ENCODE peak calls at places on chromosomes 1 and 21, in five cellular contexts. One of them, this sample, is unnamed.
A peak's percentile ranks its signal among the peaks of the same experiment; 100 is the strongest.

GRCh38 chr1:205480349-205481278 is 23.9 kb upstream of the CDK18 start:
- DNase-seq in A549: no peak
- DNase-seq in uterus: no peak
- DNase-seq in SK-N-SH: no peak
- DNase-seq in mucosa of descending colon: no peak
- DNase-seq in this sample: no peak

GRCh38 chr1:224761245-224761644 is 145.1 kb downstream of the CNIH3 start:
- DNase-seq in A549: no peak
- DNase-seq in uterus: no peak
- DNase-seq in SK-N-SH: no peak
- DNase-seq in mucosa of descending colon: no peak
- DNase-seq in this sample: no peak

GRCh38 chr1:111202707-111203623 is 2.5 kb upstream of the DENND2D start:
- DNase-seq in A549: no peak
- DNase-seq in uterus: no peak
- DNase-seq in SK-N-SH: peak; percentile 42
- DNase-seq in mucosa of descending colon: peak; percentile 36
- DNase-seq in this sample: no peak

GRCh38 chr1:201648066-201648910 is 109.4 kb downstream of the NAV1 start:
- DNase-seq in A549: peak; percentile 64
- DNase-seq in uterus: peak; percentile 56
- DNase-seq in SK-N-SH: peak; percentile 87
- DNase-seq in mucosa of descending colon: peak; percentile 53
- DNase-seq in this sample: peak; percentile 79

GRCh38 chr1:220701974-220702373 is 11.8 kb downstream of the C1orf115 start:
- DNase-seq in A549: no peak
- DNase-seq in uterus: no peak
- DNase-seq in SK-N-SH: no peak
- DNase-seq in mucosa of descending colon: no peak
- DNase-seq in this sample: no peak

GRCh38 chr1:71994646-71995045 is 287.7 kb downstream of the NEGR1 start:
- DNase-seq in A549: no peak
- DNase-seq in uterus: no peak
- DNase-seq in SK-N-SH: no peak
- DNase-seq in mucosa of descending colon: no peak
- DNase-seq in this sample: no peak

GRCh38 chr21:41783476-41784150 is 16.8 kb upstream of the RIPK4 start:
- DNase-seq in A549: no peak
- DNase-seq in uterus: no peak
- DNase-seq in SK-N-SH: no peak
- DNase-seq in mucosa of descending colon: peak; percentile 93
- DNase-seq in this sample: no peak

GRCh38 chr21:32732544-32732943 is 4.7 kb upstream of the SYNJ1 start:
- DNase-seq in A549: no peak
- DNase-seq in uterus: no peak
- DNase-seq in SK-N-SH: no peak
- DNase-seq in mucosa of descending colon: no peak
- DNase-seq in this sample: no peak

GRCh38 chr1:219138747-219139146 is 34.9 kb upstream of the LYPLAL1 start:
- DNase-seq in A549: no peak
- DNase-seq in uterus: no peak
- DNase-seq in SK-N-SH: no peak
- DNase-seq in mucosa of descending colon: no peak
- DNase-seq in this sample: no peak

GRCh38 chr1:8083739-8084484 is 57.8 kb upstream of the ERRFI1 start:
- DNase-seq in A549: no peak
- DNase-seq in uterus: no peak
- DNase-seq in SK-N-SH: no peak
- DNase-seq in mucosa of descending colon: no peak
- DNase-seq in this sample: peak; percentile 16

GRCh38 chr1:164846731-164847691 is 288.0 kb downstream of the PBX1 start:
- DNase-seq in A549: no peak
- DNase-seq in uterus: no peak
- DNase-seq in SK-N-SH: no peak
- DNase-seq in mucosa of descending colon: no peak
- DNase-seq in this sample: no peak

GRCh38 chr1:207978441-207978840 is 67.5 kb upstream of the CD34 start:
- DNase-seq in A549: no peak
- DNase-seq in uterus: no peak
- DNase-seq in SK-N-SH: no peak
- DNase-seq in mucosa of descending colon: no peak
- DNase-seq in this sample: no peak

GRCh38 chr1:9235123-9235513 is 544 bp downstream of the H6PD start:
- DNase-seq in A549: peak; percentile 56
- DNase-seq in uterus: no peak
- DNase-seq in SK-N-SH: no peak
- DNase-seq in mucosa of descending colon: no peak
- DNase-seq in this sample: no peak

GRCh38 chr1:3066826-3067225 is 2.2 kb upstream of the PRDM16 start:
- DNase-seq in A549: no peak
- DNase-seq in uterus: no peak
- DNase-seq in SK-N-SH: peak; percentile 16
- DNase-seq in mucosa of descending colon: no peak
- DNase-seq in this sample: no peak

GRCh38 chr1:25425098-25426085 is 4.8 kb upstream of the RHCE start:
- DNase-seq in A549: no peak
- DNase-seq in uterus: no peak
- DNase-seq in SK-N-SH: no peak
- DNase-seq in mucosa of descending colon: peak; percentile 60
- DNase-seq in this sample: no peak

GRCh38 chr1:112320035-112320429 is 76.0 kb upstream of the CTTNBP2NL start:
- DNase-seq in A549: no peak
- DNase-seq in uterus: no peak
- DNase-seq in SK-N-SH: no peak
- DNase-seq in mucosa of descending colon: no peak
- DNase-seq in this sample: no peak

GRCh38 chr1:205954819-205955404 is 11.7 kb upstream of the SLC26A9 start:
- DNase-seq in A549: no peak
- DNase-seq in uterus: no peak
- DNase-seq in SK-N-SH: no peak
- DNase-seq in mucosa of descending colon: no peak
- DNase-seq in this sample: no peak

GRCh38 chr1:219858980-219859379 is 69.4 kb downstream of the SLC30A10 start:
- DNase-seq in A549: no peak
- DNase-seq in uterus: no peak
- DNase-seq in SK-N-SH: no peak
- DNase-seq in mucosa of descending colon: peak; percentile 62
- DNase-seq in this sample: no peak

GRCh38 chr1:46132529-46133180 is at the start of gene PIK3R3:
- DNase-seq in A549: peak; percentile 95
- DNase-seq in uterus: peak; percentile 97
- DNase-seq in SK-N-SH: peak; percentile 94
- DNase-seq in mucosa of descending colon: peak; percentile 95
- DNase-seq in this sample: peak; percentile 100

GRCh38 chr1:219444469-219444868 is 168.4 kb downstream of the ZC3H11B start:
- DNase-seq in A549: no peak
- DNase-seq in uterus: no peak
- DNase-seq in SK-N-SH: no peak
- DNase-seq in mucosa of descending colon: no peak
- DNase-seq in this sample: no peak

GRCh38 chr1:181919729-181919991 is 141.9 kb downstream of the ZNF648 start:
- DNase-seq in A549: no peak
- DNase-seq in uterus: no peak
- DNase-seq in SK-N-SH: no peak
- DNase-seq in mucosa of descending colon: no peak
- DNase-seq in this sample: peak; percentile 8

GRCh38 chr1:68459796-68460195 is 10.0 kb upstream of the RPE65 start:
- DNase-seq in A549: no peak
- DNase-seq in uterus: no peak
- DNase-seq in SK-N-SH: no peak
- DNase-seq in mucosa of descending colon: no peak
- DNase-seq in this sample: no peak

GRCh38 chr1:32448773-32449456 is 16.0 kb upstream of the ZBTB8B start:
- DNase-seq in A549: peak; percentile 41
- DNase-seq in uterus: no peak
- DNase-seq in SK-N-SH: no peak
- DNase-seq in mucosa of descending colon: no peak
- DNase-seq in this sample: peak; percentile 66

GRCh38 chr21:15560383-15561056 is 169.3 kb upstream of the USP25 start:
- DNase-seq in A549: no peak
- DNase-seq in uterus: no peak
- DNase-seq in SK-N-SH: no peak
- DNase-seq in mucosa of descending colon: no peak
- DNase-seq in this sample: no peak

GRCh38 chr1:33256701-33257387 is 552 bp downstream of the ZNF362 start:
- DNase-seq in A549: peak; percentile 49
- DNase-seq in uterus: peak; percentile 47
- DNase-seq in SK-N-SH: no peak
- DNase-seq in mucosa of descending colon: peak; percentile 83
- DNase-seq in this sample: peak; percentile 61

GRCh38 chr1:68293122-68293521 is 60.8 kb upstream of the WLS start:
- DNase-seq in A549: no peak
- DNase-seq in uterus: no peak
- DNase-seq in SK-N-SH: no peak
- DNase-seq in mucosa of descending colon: no peak
- DNase-seq in this sample: peak; percentile 29

GRCh38 chr21:36859744-36860501 is 106.5 kb downstream of the HLCS start:
- DNase-seq in A549: peak; percentile 63
- DNase-seq in uterus: peak; percentile 70
- DNase-seq in SK-N-SH: peak; percentile 41
- DNase-seq in mucosa of descending colon: peak; percentile 85
- DNase-seq in this sample: no peak

GRCh38 chr1:31795801-31796621 is 19.8 kb downstream of the SPOCD1 start:
- DNase-seq in A549: no peak
- DNase-seq in uterus: no peak
- DNase-seq in SK-N-SH: peak; percentile 61
- DNase-seq in mucosa of descending colon: no peak
- DNase-seq in this sample: no peak

GRCh38 chr1:46940307-46940706 is 969 bp downstream of the CYP4A11 start:
- DNase-seq in A549: no peak
- DNase-seq in uterus: no peak
- DNase-seq in SK-N-SH: no peak
- DNase-seq in mucosa of descending colon: peak; percentile 28
- DNase-seq in this sample: no peak

GRCh38 chr1:209207701-209208286 is 375.7 kb upstream of the CAMK1G start:
- DNase-seq in A549: peak; percentile 38
- DNase-seq in uterus: peak; percentile 55
- DNase-seq in SK-N-SH: peak; percentile 87
- DNase-seq in mucosa of descending colon: peak; percentile 76
- DNase-seq in this sample: peak; percentile 92

GRCh38 chr1:4303303-4303702 is 351.1 kb upstream of the AJAP1 start:
- DNase-seq in A549: no peak
- DNase-seq in uterus: no peak
- DNase-seq in SK-N-SH: no peak
- DNase-seq in mucosa of descending colon: no peak
- DNase-seq in this sample: no peak

GRCh38 chr1:4307911-4308545 is 346.4 kb upstream of the AJAP1 start:
- DNase-seq in A549: no peak
- DNase-seq in uterus: no peak
- DNase-seq in SK-N-SH: no peak
- DNase-seq in mucosa of descending colon: no peak
- DNase-seq in this sample: no peak

GRCh38 chr1:4306559-4307467 is 347.6 kb upstream of the AJAP1 start:
- DNase-seq in A549: no peak
- DNase-seq in uterus: no peak
- DNase-seq in SK-N-SH: no peak
- DNase-seq in mucosa of descending colon: no peak
- DNase-seq in this sample: no peak

GRCh38 chr1:4307468-4307845 is 347.0 kb upstream of the AJAP1 start:
- DNase-seq in A549: no peak
- DNase-seq in uterus: no peak
- DNase-seq in SK-N-SH: no peak
- DNase-seq in mucosa of descending colon: no peak
- DNase-seq in this sample: no peak

DNA sequence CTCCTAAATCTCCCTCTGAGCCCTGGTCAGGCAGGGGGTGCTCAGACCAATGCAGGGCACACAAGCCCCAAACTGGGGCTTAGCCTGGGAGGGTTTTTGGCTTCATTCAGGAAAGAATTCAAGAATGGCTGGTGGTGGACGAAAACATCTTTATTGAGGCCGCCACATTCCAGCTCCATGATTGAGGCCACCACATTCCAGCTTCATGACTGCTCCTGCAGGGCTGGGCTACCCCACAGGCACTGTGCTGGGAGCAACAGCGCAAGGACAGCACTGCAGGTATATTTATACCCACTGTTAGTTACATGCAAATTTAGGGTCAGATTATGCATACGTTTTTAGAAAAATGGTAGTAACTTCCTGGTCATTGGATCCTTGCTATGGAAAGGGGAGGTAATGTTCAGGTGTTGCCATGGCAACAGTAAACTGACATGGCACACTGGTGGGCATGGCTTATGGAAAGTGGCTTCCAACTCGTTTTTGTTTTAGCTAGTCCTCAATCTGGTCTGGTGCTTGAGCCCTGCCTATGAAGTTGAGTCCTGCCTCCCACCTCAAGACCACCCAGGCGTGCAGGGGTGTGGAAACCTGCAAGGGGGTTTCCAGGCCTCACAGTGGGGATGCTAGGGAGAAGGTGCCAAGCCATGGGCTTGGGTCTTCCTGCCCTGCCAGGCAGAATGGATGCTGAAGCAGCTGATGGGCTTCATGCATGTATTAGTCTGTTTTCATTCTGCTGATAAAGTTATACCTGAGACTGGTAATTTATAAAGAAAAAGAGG is 348.7 kb upstream of the AJAP1 start:
- DNase-seq in A549: no peak
- DNase-seq in uterus: no peak
- DNase-seq in SK-N-SH: no peak
- DNase-seq in mucosa of descending colon: no peak
- DNase-seq in this sample: no peak
- H3K9me3 ChIP-seq in A549: peaks cover 2% of the 10 kb centered on the region
- H3K9me3 ChIP-seq in uterus: no peaks in the 10 kb centered on the region
- H3K9me3 ChIP-seq in SK-N-SH: no peaks in the 10 kb centered on the region
- H3K9me3 ChIP-seq in mucosa of descending colon: no peaks in the 10 kb centered on the region
- H3K9me3 ChIP-seq in this sample: no peaks in the 10 kb centered on the region

GRCh38 chr1:149849947-149850360 is 49.4 kb upstream of the BOLA1 start:
- DNase-seq in A549: no peak
- DNase-seq in uterus: no peak
- DNase-seq in SK-N-SH: no peak
- DNase-seq in mucosa of descending colon: peak; percentile 32
- DNase-seq in this sample: peak; percentile 24
- H3K4me3 ChIP-seq in A549: peak overlapping the region; percentile 60
- H3K4me3 ChIP-seq in uterus: peak overlapping the region; percentile 39
- H3K4me3 ChIP-seq in SK-N-SH: peak overlapping the region; percentile 69
- H3K4me3 ChIP-seq in mucosa of descending colon: no peak overlapping the region
- H3K4me3 ChIP-seq in this sample: peak overlapping the region; percentile 100

GRCh38 chr21:30984897-30985296 is 53.4 kb downstream of the KRTAP19-8 start:
- DNase-seq in A549: no peak
- DNase-seq in uterus: no peak
- DNase-seq in SK-N-SH: no peak
- DNase-seq in mucosa of descending colon: no peak
- DNase-seq in this sample: no peak
- H3K9me3 ChIP-seq in A549: no peaks in the 10 kb centered on the region
- H3K9me3 ChIP-seq in uterus: no peaks in the 10 kb centered on the region
- H3K9me3 ChIP-seq in SK-N-SH: no peaks in the 10 kb centered on the region
- H3K9me3 ChIP-seq in mucosa of descending colon: peaks cover 40% of the 10 kb centered on the region
- H3K9me3 ChIP-seq in this sample: no peaks in the 10 kb centered on the region

GRCh38 chr21:18467715-18468114 is 64.1 kb upstream of the TMPRSS15 start:
- DNase-seq in A549: no peak
- DNase-seq in uterus: no peak
- DNase-seq in SK-N-SH: no peak
- DNase-seq in mucosa of descending colon: no peak
- DNase-seq in this sample: no peak

DNA sequence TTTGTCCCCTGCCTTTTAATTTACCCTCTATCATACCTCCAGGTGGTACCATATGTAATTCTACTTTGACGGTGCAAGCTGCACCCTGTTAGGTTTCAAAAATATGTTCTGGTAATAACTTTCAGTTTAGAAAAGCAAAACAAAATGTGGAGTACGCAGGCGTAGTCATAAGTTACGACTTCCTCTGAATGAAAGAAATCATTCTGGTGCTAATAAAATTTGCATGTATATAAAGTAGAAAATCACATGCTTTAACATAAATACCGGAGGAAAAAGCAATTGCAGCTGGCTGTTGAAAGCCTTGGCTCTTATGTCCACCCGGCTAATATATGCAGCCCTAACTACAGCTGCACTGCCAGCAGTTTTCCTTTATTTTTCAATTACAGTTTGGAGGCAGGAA is 65.2 kb upstream of the TMPRSS15 start:
- DNase-seq in A549: no peak
- DNase-seq in uterus: no peak
- DNase-seq in SK-N-SH: no peak
- DNase-seq in mucosa of descending colon: no peak
- DNase-seq in this sample: no peak
- H3K4me3 ChIP-seq in A549: no peak overlapping the region
- H3K4me3 ChIP-seq in uterus: no peak overlapping the region
- H3K4me3 ChIP-seq in SK-N-SH: no peak overlapping the region
- H3K4me3 ChIP-seq in mucosa of descending colon: no peak overlapping the region
- H3K4me3 ChIP-seq in this sample: no peak overlapping the region

This sample was measured in neural progenitor cell.